ENCODE peak calls at places on chromosomes 2 and 18, in eight cellular contexts. V is testis; L is AG04450; D is activated B cell treated with CpG ODN at 0.5 μM for 24 hours; O is spleen; R is breast epithelium; K is CD8-positive, alpha-beta T cell; Y is endodermal cell. A is an unnamed sample.
A peak's percentile ranks its signal among the peaks of the same experiment; 100 is the strongest.

GRCh38 chr2:134926231-134926931 is 7.8 kb downstream of the CCNT2 start:
- DNase-seq in V (no peak), L (no peak), D (no peak), O (no peak), R (no peak), K (no peak), Y (no peak), A (no peak)

GRCh38 chr2:217222511-217222910 is 362.6 kb upstream of the TNP1 start:
- DNase-seq in V (no peak), L (no peak), D (no peak), O (no peak), R (no peak), K (no peak), Y (no peak), A (no peak)

GRCh38 chr2:75587954-75588587 is 27.3 kb upstream of the EVA1A start:
- DNase-seq in V (no peak), L (peak; percentile 69), D (no peak), O (no peak), R (no peak), K (no peak), Y (no peak), A (no peak)

GRCh38 chr2:173104156-173104555 is 28.5 kb downstream of the MAP3K20 start:
- DNase-seq in V (no peak), L (no peak), D (no peak), O (no peak), R (no peak), K (no peak), Y (no peak), A (no peak)

GRCh38 chr2:10163498-10164486 is 41.3 kb downstream of the RRM2 start:
- DNase-seq in V (no peak), L (no peak), D (no peak), O (peak; percentile 67), R (no peak), K (no peak), Y (no peak), A (no peak)

GRCh38 chr18:51275712-51276473 is 78.4 kb upstream of the MEX3C start:
- DNase-seq in V (peak; percentile 67), L (no peak), D (no peak), O (no peak), R (no peak), K (no peak), Y (peak; percentile 52), A (no peak)

GRCh38 chr18:66495844-66496243 is 108.0 kb downstream of the CDH19 start:
- DNase-seq in V (peak; percentile 85), L (no peak), D (no peak), O (no peak), R (no peak), K (no peak), Y (peak; percentile 94), A (peak; percentile 46)

GRCh38 chr2:160464996-160465395 is 28.6 kb downstream of the RBMS1 start:
- DNase-seq in V (no peak), L (no peak), D (no peak), O (no peak), R (no peak), K (no peak), Y (no peak), A (no peak)

GRCh38 chr2:17536416-17536815 is 4.1 kb upstream of the VSNL1 start:
- DNase-seq in V (no peak), L (no peak), D (no peak), O (no peak), R (no peak), K (no peak), Y (no peak), A (no peak)

GRCh38 chr2:240915526-240916335 is 9.6 kb downstream of the CROCC2 start:
- DNase-seq in V (no peak), L (no peak), D (no peak), O (peak; percentile 82), R (no peak), K (no peak), Y (peak; percentile 73), A (no peak)

GRCh38 chr18:11392974-11393373 is 216.4 kb upstream of the SLC35G4 start:
- DNase-seq in V (no peak), L (no peak), D (no peak), O (no peak), R (no peak), K (no peak), Y (no peak), A (no peak)

GRCh38 chr18:11393486-11393885 is 215.9 kb upstream of the SLC35G4 start:
- DNase-seq in V (no peak), L (no peak), D (no peak), O (no peak), R (no peak), K (no peak), Y (peak; percentile 63), A (no peak)

DNA sequence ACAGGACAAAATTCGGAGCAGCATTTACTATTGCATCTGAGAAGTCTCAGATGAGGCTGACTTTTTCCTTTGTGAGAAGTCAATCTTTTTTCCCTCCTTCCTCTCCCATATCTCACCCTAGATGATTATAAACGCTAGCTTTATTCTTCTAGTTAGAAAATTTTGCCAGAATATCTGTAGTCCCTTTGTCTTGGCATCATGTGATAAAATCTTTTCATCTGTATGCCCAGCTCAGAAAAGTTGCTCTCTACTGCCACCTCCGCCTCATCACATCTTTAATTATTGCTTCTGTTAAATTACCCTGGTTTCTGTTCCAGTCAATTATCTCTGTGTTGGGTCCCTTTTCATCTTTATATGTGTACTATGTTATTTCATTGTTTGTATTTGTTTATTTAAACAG is 210.8 kb upstream of the SLC35G4 start:
- DNase-seq in V (no peak), L (no peak), D (no peak), O (no peak), R (no peak), K (no peak), Y (no peak), A (no peak)
- TF ChIP-seq CTCF in V (no peak), L (peak; percentile 43), D (no peak), O (no peak), R (no peak), K (no peak), Y (peak; percentile 60), A (peak; percentile 39)

GRCh38 chr2:121949271-121949670 is 193.8 kb downstream of the TSN start:
- DNase-seq in V (no peak), L (no peak), D (no peak), O (no peak), R (no peak), K (no peak), Y (no peak), A (no peak)

GRCh38 chr2:121944072-121944829 is 188.8 kb downstream of the TSN start:
- DNase-seq in V (no peak), L (no peak), D (no peak), O (no peak), R (no peak), K (no peak), Y (no peak), A (no peak)

GRCh38 chr2:121947681-121948080 is 192.2 kb downstream of the TSN start:
- DNase-seq in V (no peak), L (no peak), D (no peak), O (no peak), R (no peak), K (no peak), Y (no peak), A (no peak)

DNA sequence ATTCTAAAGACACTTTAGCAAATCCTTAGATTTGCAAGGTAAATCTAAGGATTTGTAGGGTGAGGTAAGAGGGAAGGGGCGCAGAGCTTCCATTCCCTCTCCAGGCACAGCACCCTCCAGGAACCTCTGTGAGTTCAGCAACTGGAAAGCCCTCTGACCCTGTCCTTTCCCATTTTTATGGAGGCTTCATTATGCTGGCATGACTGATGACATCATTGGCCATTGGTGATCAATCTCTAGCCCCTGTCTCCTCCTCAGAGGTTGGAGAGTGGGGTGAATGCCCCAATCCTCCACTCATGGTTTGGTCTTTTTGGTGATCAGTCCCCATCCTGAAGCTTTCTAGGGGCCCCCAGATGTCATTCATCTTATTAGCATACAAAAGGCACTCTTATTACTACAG is 187.8 kb downstream of the TSN start:
- DNase-seq in V (no peak), L (no peak), D (no peak), O (no peak), R (no peak), K (no peak), Y (no peak), A (no peak)
- TF ChIP-seq CTCF in V (no peak), L (no peak), D (no peak), O (no peak), R (no peak), K (no peak), Y (no peak), A (no peak)

GRCh38 chr2:16218161-16218560 is 277.8 kb downstream of the MYCN start:
- DNase-seq in V (no peak), L (no peak), D (no peak), O (no peak), R (no peak), K (no peak), Y (no peak), A (no peak)
- TF ChIP-seq CTCF in V (no peak), L (no peak), D (no peak), O (no peak), R (no peak), K (no peak), Y (no peak), A (no peak)

GRCh38 chr2:27024812-27025211 is 8.0 kb upstream of the TMEM214 start:
- DNase-seq in V (no peak), L (no peak), D (no peak), O (no peak), R (no peak), K (no peak), Y (peak; percentile 67), A (no peak)

GRCh38 chr2:27023740-27024139 is 9.0 kb upstream of the TMEM214 start:
- DNase-seq in V (no peak), L (no peak), D (no peak), O (no peak), R (no peak), K (no peak), Y (no peak), A (no peak)

GRCh38 chr2:27025861-27026851 is 6.6 kb upstream of the TMEM214 start:
- DNase-seq in V (no peak), L (no peak), D (no peak), O (no peak), R (no peak), K (no peak), Y (no peak), A (no peak)

GRCh38 chr2:27025281-27025800 is 7.4 kb upstream of the TMEM214 start:
- DNase-seq in V (no peak), L (no peak), D (no peak), O (no peak), R (no peak), K (no peak), Y (no peak), A (no peak)

DNA sequence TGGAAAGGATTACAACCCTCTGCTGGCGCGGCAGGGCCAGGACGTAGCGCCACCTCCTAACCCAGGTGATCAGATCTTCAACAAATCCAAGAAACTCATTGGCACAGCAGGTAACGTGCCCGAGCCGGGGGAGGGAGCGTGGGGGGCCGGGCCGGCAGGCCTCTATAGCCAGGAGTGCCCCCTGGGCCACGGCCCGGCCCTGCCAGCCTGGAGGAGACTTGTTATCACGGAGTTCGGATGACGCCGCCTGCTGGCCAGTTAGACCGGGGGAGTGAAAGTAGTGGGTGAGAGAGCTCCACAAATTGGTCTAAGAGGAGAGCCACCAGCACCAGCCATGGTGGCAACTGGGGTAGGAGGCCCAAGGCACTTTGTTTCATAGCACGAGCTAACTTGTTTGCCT is 8.6 kb upstream of the TMEM214 start:
- DNase-seq in V (peak; percentile 32), L (no peak), D (no peak), O (no peak), R (no peak), K (no peak), Y (peak; percentile 92), A (no peak)
- TF ChIP-seq CTCF in V (no peak), L (peak; percentile 5), D (no peak), O (no peak), R (no peak), K (no peak), Y (peak; percentile 77), A (no peak)

GRCh38 chr2:215736653-215737290 is 276.6 kb downstream of the MREG start:
- DNase-seq in V (no peak), L (no peak), D (no peak), O (no peak), R (no peak), K (no peak), Y (peak; percentile 67), A (no peak)
- TF ChIP-seq CTCF in V (no peak), L (peak; percentile 55), D (no peak), O (no peak), R (no peak), K (no peak), Y (peak; percentile 76), A (no peak)

A was measured in LNCaP clone FGC.